ENCODE peak calls at places on chromosomes 5 and 9, in four cellular contexts. One of them, this sample, is unnamed.

GRCh38 chr5:395156-395920 is 47.6 kb upstream of the EXOC3 start:
- DNase-seq in stimulated activated CD4-positive, alpha-beta T cell treated with anti-CD3 and anti-CD28 coated beads, Interleukin-2, amount 100 ng/mL, for 48 hours: no peak
- DNase-seq in NCI-H2171: no peak
- DNase-seq in Right ventricle myocardium inferior: peak
- DNase-seq in this sample: no peak

GRCh38 chr5:34053133-34053532 is 10.1 kb upstream of the C1QTNF3 start:
- DNase-seq in stimulated activated CD4-positive, alpha-beta T cell treated with anti-CD3 and anti-CD28 coated beads, Interleukin-2, amount 100 ng/mL, for 48 hours: no peak
- DNase-seq in NCI-H2171: no peak
- DNase-seq in Right ventricle myocardium inferior: no peak
- DNase-seq in this sample: no peak

GRCh38 chr5:109453251-109453650 is 43.5 kb upstream of the PJA2 start:
- DNase-seq in stimulated activated CD4-positive, alpha-beta T cell treated with anti-CD3 and anti-CD28 coated beads, Interleukin-2, amount 100 ng/mL, for 48 hours: no peak
- DNase-seq in NCI-H2171: no peak
- DNase-seq in Right ventricle myocardium inferior: no peak
- DNase-seq in this sample: no peak

GRCh38 chr5:172902497-172903472 is 56.4 kb upstream of the RPL26L1 start:
- DNase-seq in stimulated activated CD4-positive, alpha-beta T cell treated with anti-CD3 and anti-CD28 coated beads, Interleukin-2, amount 100 ng/mL, for 48 hours: no peak
- DNase-seq in NCI-H2171: no peak
- DNase-seq in Right ventricle myocardium inferior: peak
- DNase-seq in this sample: no peak

GRCh38 chr9:134802201-134802795 is 78.3 kb upstream of the FCN2 start:
- DNase-seq in stimulated activated CD4-positive, alpha-beta T cell treated with anti-CD3 and anti-CD28 coated beads, Interleukin-2, amount 100 ng/mL, for 48 hours: no peak
- DNase-seq in NCI-H2171: no peak
- DNase-seq in Right ventricle myocardium inferior: no peak
- DNase-seq in this sample: no peak

GRCh38 chr5:111670826-111671492 is 86.0 kb downstream of the NREP start:
- DNase-seq in stimulated activated CD4-positive, alpha-beta T cell treated with anti-CD3 and anti-CD28 coated beads, Interleukin-2, amount 100 ng/mL, for 48 hours: no peak
- DNase-seq in NCI-H2171: no peak
- DNase-seq in Right ventricle myocardium inferior: no peak
- DNase-seq in this sample: no peak

GRCh38 chr9:97853056-97853843 is at the start of gene FOXE1:
- DNase-seq in stimulated activated CD4-positive, alpha-beta T cell treated with anti-CD3 and anti-CD28 coated beads, Interleukin-2, amount 100 ng/mL, for 48 hours: no peak
- DNase-seq in NCI-H2171: no peak
- DNase-seq in Right ventricle myocardium inferior: no peak
- DNase-seq in this sample: no peak

GRCh38 chr5:26791433-26791832 is 247.0 kb downstream of the CDH9 start:
- DNase-seq in stimulated activated CD4-positive, alpha-beta T cell treated with anti-CD3 and anti-CD28 coated beads, Interleukin-2, amount 100 ng/mL, for 48 hours: no peak
- DNase-seq in NCI-H2171: no peak
- DNase-seq in Right ventricle myocardium inferior: no peak
- DNase-seq in this sample: no peak

GRCh38 chr5:143887302-143887638 is 75.3 kb downstream of the HMHB1 start:
- DNase-seq in stimulated activated CD4-positive, alpha-beta T cell treated with anti-CD3 and anti-CD28 coated beads, Interleukin-2, amount 100 ng/mL, for 48 hours: no peak
- DNase-seq in NCI-H2171: peak
- DNase-seq in Right ventricle myocardium inferior: peak
- DNase-seq in this sample: no peak

GRCh38 chr5:107247427-107247826 is 423.3 kb downstream of the EFNA5 start:
- DNase-seq in stimulated activated CD4-positive, alpha-beta T cell treated with anti-CD3 and anti-CD28 coated beads, Interleukin-2, amount 100 ng/mL, for 48 hours: no peak
- DNase-seq in NCI-H2171: no peak
- DNase-seq in Right ventricle myocardium inferior: no peak
- DNase-seq in this sample: no peak

GRCh38 chr5:116271432-116271831 is 186.6 kb downstream of the COMMD10 start:
- DNase-seq in stimulated activated CD4-positive, alpha-beta T cell treated with anti-CD3 and anti-CD28 coated beads, Interleukin-2, amount 100 ng/mL, for 48 hours: no peak
- DNase-seq in NCI-H2171: no peak
- DNase-seq in Right ventricle myocardium inferior: no peak
- DNase-seq in this sample: no peak

GRCh38 chr9:134435527-134436355 is 109.5 kb downstream of the RXRA start:
- DNase-seq in stimulated activated CD4-positive, alpha-beta T cell treated with anti-CD3 and anti-CD28 coated beads, Interleukin-2, amount 100 ng/mL, for 48 hours: no peak
- DNase-seq in NCI-H2171: no peak
- DNase-seq in Right ventricle myocardium inferior: no peak
- DNase-seq in this sample: no peak

GRCh38 chr5:109743041-109743531 is 53.4 kb downstream of the MAN2A1 start:
- DNase-seq in stimulated activated CD4-positive, alpha-beta T cell treated with anti-CD3 and anti-CD28 coated beads, Interleukin-2, amount 100 ng/mL, for 48 hours: no peak
- DNase-seq in NCI-H2171: no peak
- DNase-seq in Right ventricle myocardium inferior: no peak
- DNase-seq in this sample: no peak

GRCh38 chr9:132875159-132875558 is 2.9 kb downstream of the AK8 start:
- DNase-seq in stimulated activated CD4-positive, alpha-beta T cell treated with anti-CD3 and anti-CD28 coated beads, Interleukin-2, amount 100 ng/mL, for 48 hours: no peak
- DNase-seq in NCI-H2171: no peak
- DNase-seq in Right ventricle myocardium inferior: no peak
- DNase-seq in this sample: no peak

GRCh38 chr5:170523129-170523497 is 19.3 kb downstream of the KCNIP1 start:
- DNase-seq in stimulated activated CD4-positive, alpha-beta T cell treated with anti-CD3 and anti-CD28 coated beads, Interleukin-2, amount 100 ng/mL, for 48 hours: no peak
- DNase-seq in NCI-H2171: peak
- DNase-seq in Right ventricle myocardium inferior: no peak
- DNase-seq in this sample: no peak

GRCh38 chr9:19290103-19290502 is 59.6 kb downstream of the DENND4C start:
- DNase-seq in stimulated activated CD4-positive, alpha-beta T cell treated with anti-CD3 and anti-CD28 coated beads, Interleukin-2, amount 100 ng/mL, for 48 hours: no peak
- DNase-seq in NCI-H2171: no peak
- DNase-seq in Right ventricle myocardium inferior: no peak
- DNase-seq in this sample: no peak

GRCh38 chr5:89024082-89024481 is 141.1 kb upstream of the MEF2C start:
- DNase-seq in stimulated activated CD4-positive, alpha-beta T cell treated with anti-CD3 and anti-CD28 coated beads, Interleukin-2, amount 100 ng/mL, for 48 hours: no peak
- DNase-seq in NCI-H2171: no peak
- DNase-seq in Right ventricle myocardium inferior: no peak
- DNase-seq in this sample: no peak